ENCODE peak calls at places on chromosome 14, in four cellular contexts. T, C, Q and B are unnamed samples.

GRCh38 chr14:44963775-44964380 is 1.9 kb downstream of the TOGARAM1 start:
- DNase-seq in T (no peak), C (peak), Q (peak), B (no peak)

GRCh38 chr14:72565200-72565599 is 328.7 kb downstream of the DPF3 start:
- DNase-seq in T (no peak), C (no peak), Q (peak), B (no peak)

GRCh38 chr14:77105118-77105517 is 7.1 kb downstream of the CIPC start:
- DNase-seq in T (no peak), C (no peak), Q (no peak), B (no peak)

GRCh38 chr14:57066887-57067513 is 201.7 kb downstream of the EXOC5 start:
- DNase-seq in T (no peak), C (peak), Q (no peak), B (peak)

GRCh38 chr14:57057803-57058202 is 210.9 kb downstream of the EXOC5 start:
- DNase-seq in T (no peak), C (peak), Q (no peak), B (no peak)

GRCh38 chr14:99605299-99605961 is 1.4 kb upstream of the CCDC85C start:
- DNase-seq in T (peak), C (peak), Q (peak), B (peak)

GRCh38 chr14:103721334-103722120 is 5.9 kb downstream of the ZFYVE21 start:
- DNase-seq in T (no peak), C (peak), Q (no peak), B (no peak)

GRCh38 chr14:29227631-29228030 is 461.0 kb downstream of the FOXG1 start:
- DNase-seq in T (no peak), C (peak), Q (no peak), B (no peak)

GRCh38 chr14:39755269-39755878 is 323.1 kb upstream of the FBXO33 start:
- DNase-seq in T (no peak), C (no peak), Q (no peak), B (no peak)

GRCh38 chr14:22509036-22509709 is 79.9 kb downstream of the DAD1 start:
- DNase-seq in T (no peak), C (no peak), Q (no peak), B (no peak)

GRCh38 chr14:74583689-74584434 is 28.2 kb downstream of the LTBP2 start:
- DNase-seq in T (peak), C (peak), Q (no peak), B (no peak)

GRCh38 chr14:97248973-97249372 is 451.8 kb downstream of the VRK1 start:
- DNase-seq in T (no peak), C (no peak), Q (no peak), B (no peak)

GRCh38 chr14:31263485-31264133 is 56.0 kb upstream of the HECTD1 start:
- DNase-seq in T (peak), C (peak), Q (peak), B (no peak)

GRCh38 chr14:25833341-25834121 is 764.3 kb downstream of the NOVA1 start:
- DNase-seq in T (peak), C (peak), Q (no peak), B (peak)

GRCh38 chr14:54374117-54374884 is 22.5 kb upstream of the CDKN3 start:
- DNase-seq in T (no peak), C (no peak), Q (no peak), B (no peak)

GRCh38 chr14:106642090-106642489 is 1115.7 kb downstream of the TMEM121 start:
- DNase-seq in T (no peak), C (no peak), Q (no peak), B (no peak)

GRCh38 chr14:50955373-50956043 is 11.2 kb upstream of the PYGL start:
- DNase-seq in T (peak), C (peak), Q (no peak), B (no peak)

DNA sequence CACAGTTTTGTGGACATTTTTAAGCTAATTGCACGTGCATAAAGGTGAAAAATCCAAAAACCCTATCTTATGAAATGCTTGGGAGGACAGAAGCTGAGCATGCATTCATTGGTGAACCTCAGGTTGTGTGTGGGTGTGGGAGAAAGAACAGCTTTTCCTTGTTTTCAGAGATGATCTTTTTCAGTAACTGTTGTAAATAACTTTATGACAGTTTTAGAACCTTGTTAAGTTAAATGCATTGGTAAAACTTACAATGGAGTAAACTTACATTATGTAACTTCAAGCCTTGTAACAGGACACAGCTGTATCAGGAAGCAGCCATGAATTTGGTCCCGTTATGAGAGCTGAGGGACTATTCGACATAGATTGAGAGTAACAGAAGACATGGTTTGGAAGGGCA is 587.4 kb downstream of the GALC start:
- DNase-seq in T (no peak), C (no peak), Q (no peak), B (no peak)
- TF ChIP-seq CTCF in T (no peak), C (no peak), Q (no peak), B (no peak)

GRCh38 chr14:90301580-90302181 is 30.1 kb downstream of the NRDE2 start:
- DNase-seq in T (no peak), C (peak), Q (no peak), B (no peak)
- TF ChIP-seq CTCF in T (peak), C (peak), Q (peak), B (peak)

GRCh38 chr14:90549794-90550591 is 153.2 kb downstream of the CALM1 start:
- DNase-seq in T (no peak), C (no peak), Q (no peak), B (no peak)
- TF ChIP-seq CTCF in T (no peak), C (no peak), Q (no peak), B (no peak)

GRCh38 chr14:95226801-95227200 is 69.5 kb upstream of the DICER1 start:
- DNase-seq in T (no peak), C (no peak), Q (no peak), B (no peak)
- TF ChIP-seq CTCF in T (no peak), C (no peak), Q (no peak), B (no peak)

GRCh38 chr14:92793709-92794546 is at the start of gene GOLGA5:
- DNase-seq in T (peak), C (peak), Q (peak), B (peak)
- TF ChIP-seq CTCF in T (peak), C (no peak), Q (no peak), B (no peak)

GRCh38 chr14:53215101-53215500 is 62.0 kb upstream of the DDHD1 start:
- DNase-seq in T (no peak), C (no peak), Q (no peak), B (no peak)

GRCh38 chr14:53218161-53218560 is 65.0 kb upstream of the DDHD1 start:
- DNase-seq in T (no peak), C (no peak), Q (no peak), B (no peak)

GRCh38 chr14:53214384-53214783 is 61.3 kb upstream of the DDHD1 start:
- DNase-seq in T (no peak), C (no peak), Q (no peak), B (no peak)

GRCh38 chr14:53217283-53217994 is 64.3 kb upstream of the DDHD1 start:
- DNase-seq in T (peak), C (peak), Q (peak), B (peak)
- TF ChIP-seq CTCF in T (peak), C (peak), Q (peak), B (peak)

GRCh38 chr14:61923348-61923747 is 161.1 kb downstream of the SNAPC1 start:
- DNase-seq in T (no peak), C (peak), Q (no peak), B (no peak)
- TF ChIP-seq CTCF in T (no peak), C (peak), Q (no peak), B (peak)

GRCh38 chr14:100709956-100710284 is 16.8 kb upstream of the DLK1 start:
- DNase-seq in T (no peak), C (no peak), Q (no peak), B (no peak)

GRCh38 chr14:100706860-100707259 is 19.8 kb upstream of the DLK1 start:
- DNase-seq in T (no peak), C (no peak), Q (no peak), B (no peak)

GRCh38 chr14:100710391-100711116 is 16.1 kb upstream of the DLK1 start:
- DNase-seq in T (no peak), C (no peak), Q (no peak), B (no peak)

GRCh38 chr14:100709252-100709955 is 17.3 kb upstream of the DLK1 start:
- DNase-seq in T (peak), C (peak), Q (peak), B (no peak)

GRCh38 chr14:100708349-100709217 is 18.1 kb upstream of the DLK1 start:
- DNase-seq in T (peak), C (no peak), Q (peak), B (peak)
- TF ChIP-seq CTCF in T (no peak), C (peak), Q (no peak), B (peak)

GRCh38 chr14:64294672-64295413 is 672 bp upstream of the ESR2 start:
- DNase-seq in T (peak), C (peak), Q (peak), B (peak)
- TF ChIP-seq CTCF in T (peak), C (peak), Q (peak), B (peak)